ENCODE peak calls at places on chromosomes 11 and 22, in five cellular contexts. K, C, G, F and Q are unnamed samples.

GRCh38 chr22:30947821-30948454 is 20.6 kb downstream of the MORC2 start:
- DNase-seq in C (no peak), G (peak), K (no peak), F (peak), Q (peak)

GRCh38 chr11:69965821-69966582 is 112.1 kb upstream of the ANO1 start:
- DNase-seq in C (no peak), K (no peak), F (no peak), G (no peak), Q (no peak)

GRCh38 chr11:93279911-93280347 is 50.6 kb upstream of the DEUP1 start:
- DNase-seq in F (no peak), G (no peak), C (no peak), K (peak), Q (no peak)

GRCh38 chr22:37051629-37052385 is at the start of gene KCTD17:
- DNase-seq in G (peak), F (peak), K (peak), C (peak), Q (no peak)

GRCh38 chr22:41968601-41969000 is 642 bp upstream of the SEPTIN3 start:
- DNase-seq in K (no peak), C (no peak), G (no peak), F (no peak), Q (no peak)

GRCh38 chr11:74024630-74025029 is 15.7 kb upstream of the UCP3 start:
- DNase-seq in C (no peak), G (peak), F (peak), K (no peak), Q (peak)

GRCh38 chr11:100774132-100774531 is 87.0 kb downstream of the ARHGAP42 start:
- DNase-seq in K (no peak), G (no peak), F (no peak), C (no peak), Q (no peak)

GRCh38 chr22:42492323-42492690 is 27.3 kb downstream of the RRP7A start:
- DNase-seq in G (no peak), F (no peak), K (no peak), C (no peak), Q (no peak)

GRCh38 chr11:117931971-117932370 is 2.8 kb upstream of the TMPRSS13 start:
- DNase-seq in C (peak), K (peak), F (no peak), G (no peak), Q (no peak)

GRCh38 chr11:17387280-17387679 is 1.2 kb downstream of the KCNJ11 start:
- DNase-seq in F (no peak), K (no peak), G (no peak), C (no peak), Q (no peak)

GRCh38 chr11:129315781-129316579 is 59.7 kb upstream of the BARX2 start:
- DNase-seq in C (no peak), K (no peak), G (no peak), F (no peak), Q (no peak)

GRCh38 chr11:55895216-55895615 is 12.1 kb downstream of the TRIM51 start:
- DNase-seq in F (no peak), G (no peak), C (no peak), K (no peak), Q (no peak)

GRCh38 chr11:77353131-77353530 is 51.6 kb upstream of the GDPD4 start:
- DNase-seq in G (no peak), F (peak), C (no peak), K (no peak), Q (no peak)

GRCh38 chr11:96054870-96055705 is 131.2 kb upstream of the MTMR2 start:
- DNase-seq in C (no peak), G (peak), K (no peak), F (peak), Q (no peak)

GRCh38 chr11:96051820-96052219 is 127.9 kb upstream of the MTMR2 start:
- DNase-seq in G (no peak), F (no peak), K (peak), C (no peak), Q (no peak)

GRCh38 chr11:96052921-96053631 is 129.2 kb upstream of the MTMR2 start:
- DNase-seq in C (no peak), G (peak), K (no peak), F (peak), Q (no peak)

GRCh38 chr11:96049426-96049825 is 125.5 kb upstream of the MTMR2 start:
- DNase-seq in G (peak), F (peak), K (no peak), C (no peak), Q (no peak)

DNA sequence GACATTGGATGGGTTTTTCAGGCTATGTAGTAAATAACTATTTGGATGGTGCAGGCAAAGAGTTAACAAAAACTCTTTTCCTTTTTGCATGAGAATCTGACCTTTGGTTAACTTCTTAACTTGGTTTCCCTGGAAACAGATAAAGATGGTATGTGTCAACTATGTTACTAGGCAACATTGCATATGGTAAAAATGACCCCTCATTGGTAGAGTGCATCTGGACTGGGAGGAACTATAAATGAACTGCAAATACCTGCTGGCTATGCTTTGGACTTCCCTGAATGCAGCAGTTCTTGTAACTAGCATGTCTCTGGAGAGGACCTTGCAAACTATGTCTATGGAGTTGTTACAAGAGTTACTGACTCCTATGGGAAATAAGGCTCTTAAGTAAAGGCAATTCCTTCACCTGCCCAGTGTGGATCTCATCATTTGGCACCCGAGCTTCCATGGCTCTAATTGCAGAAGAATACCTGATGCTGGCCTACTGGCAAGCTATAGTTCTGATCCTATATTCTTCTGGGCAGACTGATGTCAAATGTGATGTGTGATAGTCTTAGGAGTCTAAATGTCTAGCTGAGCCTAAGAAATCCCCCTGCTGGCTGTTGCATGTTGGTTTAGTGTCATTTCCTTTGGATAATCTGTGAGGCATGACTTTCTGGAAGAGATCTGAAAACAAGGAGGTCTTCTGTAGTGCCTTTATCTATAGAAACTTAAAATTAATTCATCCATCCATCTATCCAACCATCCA is 126.7 kb upstream of the MTMR2 start:
- DNase-seq in C (no peak), K (no peak), G (no peak), F (peak), Q (no peak)
- H3K4me3 ChIP-seq in C (no peak), K (no peak), G (no peak), F (no peak), Q (no peak)

DNA sequence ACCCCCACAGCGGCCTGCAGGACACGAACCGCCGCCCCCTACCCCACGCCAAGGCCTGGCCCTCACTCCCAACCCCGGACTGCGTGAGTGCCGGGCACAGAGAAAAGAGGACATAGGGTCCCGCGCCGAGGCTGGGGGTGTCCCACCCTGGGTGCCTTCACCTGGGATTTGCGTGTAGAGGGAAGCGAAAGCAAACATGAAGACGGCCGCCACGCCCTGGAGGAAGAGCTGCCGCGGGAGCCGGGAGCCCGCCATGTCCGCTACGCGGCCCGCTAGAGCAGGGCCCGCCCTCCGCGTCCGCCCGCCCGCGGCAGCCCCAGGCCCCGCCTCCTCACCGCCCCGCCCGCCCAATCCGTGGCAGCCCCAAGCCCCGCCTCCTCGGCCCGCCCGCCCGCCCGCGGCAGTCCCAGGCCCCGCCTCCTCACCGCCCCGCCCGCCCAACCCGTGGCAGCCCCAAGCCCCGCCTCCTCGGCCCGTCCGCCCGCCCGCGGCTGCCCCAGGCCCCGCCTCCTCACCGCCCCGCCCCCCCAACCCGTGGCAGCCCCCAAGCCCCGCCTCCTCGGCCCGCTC is at the start of gene LMF2:
- DNase-seq in K (peak), G (no peak), C (peak), F (no peak), Q (no peak)
- TF ChIP-seq CTCF in K (no peak), G (no peak), C (no peak), F (no peak), Q (no peak)

GRCh38 chr11:87281496-87281895 is 243.8 kb downstream of the TMEM135 start:
- DNase-seq in C (no peak), K (no peak), G (peak), F (no peak), Q (no peak)
- H3K4me3 ChIP-seq in C (no peak), K (no peak), G (no peak), F (no peak), Q (no peak)

GRCh38 chr22:38570841-38571364 is 920 bp upstream of the DMC1 start:
- DNase-seq in K (no peak), F (no peak), G (peak), C (peak), Q (no peak)
- TF ChIP-seq CTCF in K (peak), F (no peak), G (no peak), C (no peak), Q (no peak)

GRCh38 chr11:726278-726915 is 20.4 kb downstream of the EPS8L2 start:
- DNase-seq in C (peak), G (no peak), F (peak), K (peak), Q (no peak)

GRCh38 chr11:725624-726202 is 19.7 kb downstream of the EPS8L2 start:
- DNase-seq in G (no peak), K (no peak), F (no peak), C (no peak), Q (no peak)

GRCh38 chr11:724063-724732 is 18.2 kb downstream of the EPS8L2 start:
- DNase-seq in F (no peak), C (no peak), G (no peak), K (no peak), Q (no peak)

GRCh38 chr11:723120-723883 is 17.3 kb downstream of the EPS8L2 start:
- DNase-seq in G (no peak), F (no peak), C (peak), K (no peak), Q (no peak)

GRCh38 chr11:724733-725386 is 18.8 kb downstream of the EPS8L2 start:
- DNase-seq in G (no peak), C (no peak), F (no peak), K (no peak), Q (no peak)
- H3K4me3 ChIP-seq in G (no peak), C (no peak), F (no peak), K (peak), Q (no peak)

GRCh38 chr11:35622070-35622469 is 3.8 kb downstream of the FJX1 start:
- DNase-seq in F (peak), G (peak), C (no peak), K (no peak), Q (no peak)
- TF ChIP-seq CTCF in F (no peak), G (no peak), C (no peak), K (no peak), Q (no peak)